ENCODE peak calls at places on chromosome 4, in ten cellular contexts. P is body of pancreas; Z is HFF-Myc; R is hypothalamus; S is astrocyte of the spinal cord; L is cardiac septum; Y is non-pigmented ciliary epithelial cell; W is foreskin fibroblast; C is brain microvascular endothelial cell; E is activated effector memory CD4-positive, alpha-beta T cell treated with Interleukin-2 at 50 U/mL for 16 hours. X is an unnamed sample.

GRCh38 chr4:182065255-182065654 is 177.9 kb upstream of the TENM3 start:
- DNase-seq in R (no peak), E (no peak), Z (no peak), W (no peak), Y (no peak), C (no peak), P (no peak), L (no peak), S (no peak), X (no peak)

GRCh38 chr4:77701111-77701510 is 95.5 kb downstream of the CXCL13 start:
- DNase-seq in P (no peak), E (no peak), Y (no peak), W (no peak), S (no peak), C (no peak), Z (no peak), R (no peak), L (no peak), X (no peak)

GRCh38 chr4:127888559-127888958 is 7.9 kb downstream of the PLK4 start:
- DNase-seq in R (no peak), Z (no peak), C (no peak), S (no peak), E (no peak), P (no peak), W (no peak), Y (no peak), L (no peak), X (no peak)

GRCh38 chr4:100929753-100930152 is 411.9 kb upstream of the EMCN start:
- DNase-seq in Y (no peak), W (no peak), R (no peak), Z (no peak), L (no peak), P (no peak), C (no peak), S (no peak), E (no peak), X (no peak)

GRCh38 chr4:56637791-56638190 is 43.3 kb downstream of the HOPX start:
- DNase-seq in E (no peak), L (no peak), S (no peak), R (no peak), W (no peak), P (no peak), Z (no peak), Y (no peak), C (no peak), X (no peak)

GRCh38 chr4:158913766-158914165 is 144.9 kb downstream of the FNIP2 start:
- DNase-seq in P (no peak), L (no peak), E (no peak), C (no peak), Y (no peak), W (peak; percentile 18), R (no peak), S (no peak), Z (no peak), X (no peak)

GRCh38 chr4:110970642-110971041 is 347.8 kb upstream of the PITX2 start:
- DNase-seq in S (peak; percentile 28), E (no peak), L (no peak), W (peak; percentile 23), R (no peak), C (peak; percentile 40), Z (peak; percentile 52), Y (peak; percentile 30), P (peak; percentile 30), X (no peak)

GRCh38 chr4:13982008-13982407 is 354.5 kb upstream of the BOD1L1 start:
- DNase-seq in P (no peak), Z (no peak), W (no peak), R (no peak), S (no peak), E (no peak), Y (no peak), C (no peak), L (no peak), X (no peak)

GRCh38 chr4:26175016-26175786 is 145.6 kb upstream of the RBPJ start:
- DNase-seq in Z (no peak), Y (no peak), S (no peak), W (no peak), L (no peak), E (peak; percentile 8), C (no peak), R (no peak), P (no peak), X (peak; percentile 9)

GRCh38 chr4:109434007-109434792 is 585 bp downstream of the SEC24B start:
- DNase-seq in W (no peak), R (no peak), S (peak; percentile 42), E (peak; percentile 8), Y (no peak), L (peak; percentile 76), Z (no peak), C (no peak), P (peak; percentile 48), X (peak; percentile 50)

GRCh38 chr4:7420661-7421040 is 14.1 kb downstream of the PSAPL1 start:
- DNase-seq in Y (no peak), C (no peak), E (no peak), R (no peak), W (no peak), S (no peak), L (peak; percentile 74), Z (no peak), P (no peak), X (no peak)

GRCh38 chr4:174157106-174157607 is 126.3 kb downstream of the FBXO8 start:
- DNase-seq in Z (no peak), S (no peak), E (no peak), C (no peak), Y (no peak), P (no peak), L (no peak), W (peak; percentile 23), R (no peak), X (no peak)

GRCh38 chr4:127486248-127486647 is 146.5 kb upstream of the INTU start:
- DNase-seq in Y (no peak), L (no peak), R (no peak), P (no peak), C (no peak), W (no peak), S (no peak), E (no peak), Z (no peak), X (no peak)

GRCh38 chr4:168573870-168574269 is 77.0 kb downstream of the PALLD start:
- DNase-seq in Y (no peak), S (no peak), P (no peak), C (no peak), Z (no peak), R (no peak), L (no peak), W (no peak), E (no peak), X (no peak)

GRCh38 chr4:8188743-8189550 is 10.1 kb upstream of the SH3TC1 start:
- DNase-seq in Z (no peak), L (peak; percentile 92), C (no peak), E (no peak), P (peak; percentile 72), W (no peak), R (no peak), Y (no peak), S (no peak), X (no peak)

GRCh38 chr4:33200377-33200776 is 2480.2 kb downstream of the PCDH7 start:
- DNase-seq in C (no peak), L (no peak), R (no peak), E (no peak), W (no peak), S (no peak), Z (no peak), P (no peak), Y (no peak), X (no peak)